ENCODE peak calls at places on chromosomes 4 and X, in five cellular contexts. J is SK-N-SH, P is hepatocyte, W is IMR-90, A is HCT116. R is an unnamed sample.

GRCh38 chr4:47160095-47160494 is 128.7 kb downstream of the GABRB1 start:
- DNase-seq in A (no peak), J (no peak), W (no peak), P (no peak), R (no peak)

GRCh38 chr4:98341309-98341708 is 80.1 kb downstream of the RAP1GDS1 start:
- DNase-seq in W (peak; percentile 48), J (peak; percentile 72), A (no peak), P (no peak), R (peak; percentile 84)

GRCh38 chrX:123773258-123773978 is 40.6 kb upstream of the THOC2 start:
- DNase-seq in A (no peak), W (no peak), J (no peak), P (no peak), R (no peak)

GRCh38 chr4:155972098-155972497 is 18.4 kb upstream of the CTSO start:
- DNase-seq in W (peak; percentile 38), A (peak; percentile 19), P (no peak), J (no peak), R (no peak)

GRCh38 chr4:140256335-140256734 is 102.4 kb upstream of the MAML3 start:
- DNase-seq in P (peak; percentile 52), W (peak; percentile 77), J (no peak), A (no peak), R (peak; percentile 90)

GRCh38 chr4:185654311-185654710 is 119.0 kb upstream of the PDLIM3 start:
- DNase-seq in A (no peak), W (no peak), J (no peak), P (no peak), R (no peak)

GRCh38 chr4:75494563-75494962 is 19.6 kb downstream of the RCHY1 start:
- DNase-seq in A (no peak), J (no peak), P (no peak), W (peak; percentile 84), R (peak; percentile 25)

GRCh38 chr4:14078311-14078710 is 450.8 kb upstream of the BOD1L1 start:
- DNase-seq in A (no peak), J (no peak), P (no peak), W (no peak), R (no peak)

GRCh38 chr4:67437974-67438713 is 107.2 kb downstream of the CENPC start:
- DNase-seq in A (no peak), W (peak; percentile 85), J (no peak), P (peak; percentile 10), R (peak; percentile 58)

GRCh38 chr4:54499308-54500074 is 158.3 kb upstream of the KIT start:
- DNase-seq in J (no peak), P (no peak), W (peak; percentile 5), A (no peak), R (no peak)

GRCh38 chr4:47577779-47578553 is 92.9 kb downstream of the ATP10D start:
- DNase-seq in W (peak; percentile 17), P (no peak), A (no peak), J (no peak), R (no peak)

GRCh38 chr4:188942606-188943005 is 803.4 kb downstream of the TRIML1 start:
- DNase-seq in P (no peak), J (no peak), W (peak; percentile 21), A (no peak), R (no peak)

GRCh38 chr4:1644906-1645657 is 39.0 kb downstream of the FAM53A start:
- DNase-seq in P (peak; percentile 71), W (no peak), J (peak; percentile 86), A (no peak), R (peak; percentile 97)

DNA sequence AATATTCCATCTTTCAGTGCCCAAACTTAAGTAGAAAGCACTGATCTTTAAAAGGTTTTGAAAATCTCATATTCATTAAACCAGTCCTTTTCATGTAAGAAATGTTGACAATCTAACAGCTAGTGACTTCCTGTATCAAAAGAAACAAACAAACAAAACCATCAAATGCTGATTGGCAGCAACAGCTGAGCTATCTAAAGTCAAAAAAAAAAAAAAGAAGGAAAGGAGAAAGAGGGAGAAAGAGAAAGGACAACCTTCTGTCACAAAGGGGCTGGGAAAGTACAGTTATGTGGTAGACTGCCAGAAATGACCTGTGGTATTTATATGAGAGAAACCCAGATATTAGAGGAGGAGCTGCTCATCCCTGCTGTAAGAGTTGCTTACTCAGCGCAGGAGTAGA is 614.6 kb upstream of the SMIM31 start:
- DNase-seq in W (no peak), A (no peak), P (no peak), J (no peak), R (no peak)
- TF ChIP-seq CTCF in W (no peak), A (no peak), P (no peak), J (no peak), R (no peak)

GRCh38 chrX:98398542-98398941 is 1514.8 kb downstream of the RPA4 start:
- DNase-seq in J (no peak), A (no peak), W (no peak), P (no peak), R (no peak)
- H2AFZ ChIP-seq in J (no peak overlapping the region), A (no peak overlapping the region), W (no peak overlapping the region), P (no peak overlapping the region), R (no peak overlapping the region)

DNA sequence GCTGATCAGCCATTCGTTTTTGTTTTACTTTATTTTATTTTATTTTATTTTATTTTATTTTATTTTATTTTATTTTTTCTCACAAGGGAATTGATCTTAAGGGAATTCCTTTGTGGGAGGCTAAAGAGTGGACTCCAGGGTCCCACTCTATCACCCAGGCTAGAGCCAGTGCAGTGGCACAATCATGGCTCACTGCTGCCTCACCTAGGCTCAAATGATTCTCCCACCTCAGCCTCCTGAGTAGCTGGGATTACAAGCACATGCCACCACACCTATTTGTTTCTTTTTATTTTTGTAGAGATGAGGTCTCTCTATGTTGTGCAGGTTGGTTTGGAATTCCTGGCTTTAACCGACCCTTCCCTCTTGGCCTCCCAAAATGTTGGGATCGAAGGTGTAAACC is 17.5 kb upstream of the PABPC4L start:
- DNase-seq in A (no peak), W (no peak), J (no peak), P (no peak), R (no peak)
- TF ChIP-seq CTCF in A (no peak), W (no peak), J (no peak), P (no peak), R (no peak)

GRCh38 chr4:95599777-95600436 is 51.1 kb upstream of the UNC5C start:
- DNase-seq in A (no peak), J (no peak), P (no peak), W (no peak), R (no peak)
- H2AFZ ChIP-seq in A (no peak overlapping the region), J (no peak overlapping the region), P (no peak overlapping the region), W (no peak overlapping the region), R (no peak overlapping the region)

GRCh38 chr4:143771269-143771668 is 70.8 kb upstream of the FREM3 start:
- DNase-seq in W (no peak), J (no peak), P (no peak), A (no peak), R (no peak)

GRCh38 chr4:143773998-143774898 is 73.8 kb upstream of the FREM3 start:
- DNase-seq in A (peak; percentile 58), W (peak; percentile 41), P (peak; percentile 77), J (peak; percentile 21), R (no peak)
- TF ChIP-seq CTCF in A (peak; percentile 83), W (peak; percentile 49), P (peak; percentile 64), J (peak; percentile 69), R (peak; percentile 66)

DNA sequence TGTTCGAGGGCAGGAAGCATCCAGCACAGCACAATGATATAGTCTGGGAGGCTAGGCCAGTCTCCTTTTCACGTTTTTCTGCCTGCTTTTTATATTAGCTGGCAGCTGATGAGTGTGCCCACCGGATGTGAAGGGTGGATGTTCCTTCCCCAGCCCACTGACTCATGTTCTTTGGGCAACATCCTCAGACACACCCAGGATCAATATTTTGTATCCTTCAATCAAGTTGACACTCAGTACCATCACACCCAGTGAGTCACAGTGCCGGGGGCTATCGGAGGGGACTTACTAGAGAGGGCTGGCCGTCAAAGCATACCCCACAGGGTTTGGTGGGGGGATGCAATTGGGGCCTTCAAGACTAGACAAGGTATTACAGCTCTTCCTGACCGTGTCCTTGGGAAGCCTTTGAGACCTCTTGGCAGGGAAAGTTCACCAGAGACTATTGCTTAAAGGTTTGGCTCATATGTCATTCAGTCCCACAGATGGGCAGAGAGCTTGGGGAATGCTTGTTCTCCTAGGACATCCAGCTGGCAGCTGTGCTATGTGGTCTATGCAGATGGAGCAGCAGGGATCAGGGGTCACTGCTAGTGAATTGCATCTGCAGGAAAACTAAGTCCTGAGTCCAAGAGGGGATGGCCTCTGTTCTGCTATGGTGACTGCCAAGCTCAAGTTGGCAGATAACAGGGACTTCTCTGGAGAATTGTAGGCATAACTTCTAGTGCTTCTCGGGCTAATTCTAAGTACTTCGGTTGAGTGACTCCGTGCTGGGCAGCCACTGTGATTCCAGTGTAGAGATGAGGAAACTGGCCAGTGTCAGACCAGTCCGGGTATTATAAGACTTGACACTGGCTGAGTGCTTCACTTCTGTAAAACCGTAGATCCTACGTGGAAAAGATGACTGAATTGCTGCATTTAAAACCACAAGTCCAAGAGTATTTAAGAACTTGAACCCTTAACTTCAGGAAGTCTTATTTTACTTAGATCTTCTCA is 12.9 kb upstream of the WDR1 start:
- DNase-seq in J (no peak), A (no peak), P (no peak), W (no peak), R (no peak)
- H2AFZ ChIP-seq in J (no peak overlapping the region), A (no peak overlapping the region), P (no peak overlapping the region), W (no peak overlapping the region), R (no peak overlapping the region)

GRCh38 chrX:55816023-55816422 is 98.5 kb downstream of the RRAGB start:
- DNase-seq in A (no peak), P (no peak), W (no peak), J (no peak), R (no peak)
- TF ChIP-seq CTCF in A (no peak), P (no peak), W (no peak), J (no peak), R (no peak)

GRCh38 chr4:3075652-3075981 is 1.1 kb downstream of the HTT start:
- DNase-seq in J (no peak), P (no peak), A (no peak), W (no peak), R (no peak)
- H2AFZ ChIP-seq in J (no peak overlapping the region), P (peak overlapping the region; percentile 54), A (no peak overlapping the region), W (no peak overlapping the region), R (peak overlapping the region; percentile 56)

GRCh38 chr4:15116509-15117079 is 114.3 kb downstream of the CPEB2 start:
- DNase-seq in A (no peak), J (no peak), P (no peak), W (no peak), R (no peak)
- TF ChIP-seq CTCF in A (no peak), J (no peak), P (no peak), W (no peak), R (no peak)

GRCh38 chr4:70153937-70154336 is at the start of gene PRR27:
- DNase-seq in J (no peak), P (no peak), W (no peak), A (no peak), R (no peak)
- H2AFZ ChIP-seq in J (no peak within 1 kb of the TSS), P (no peak within 1 kb of the TSS), W (no peak within 1 kb of the TSS), A (no peak within 1 kb of the TSS), R (no peak within 1 kb of the TSS)